ENCODE peak calls at places on chromosomes 1 and 21, in four cellular contexts. B is neuronal stem cell, G is H1, M is mesenchymal stem cell. N is an unnamed sample. For H3K36me3, the result is how much of the 10 kb centered on the place peaks cover.

GRCh38 chr21:44353200-44353970 is at the start of gene TRPM2:
- DNase-seq in B (no peak), G (no peak), M (no peak), N (peak)

GRCh38 chr1:20087668-20088067 is 17.7 kb downstream of the PLA2G5 start:
- DNase-seq in M (no peak), B (no peak), G (no peak), N (no peak)

GRCh38 chr1:230186003-230186863 is 119.2 kb downstream of the GALNT2 start:
- DNase-seq in M (peak), G (peak), B (no peak), N (peak)

GRCh38 chr1:115069626-115070308 is 19.5 kb downstream of the TSPAN2 start:
- DNase-seq in M (no peak), G (no peak), B (no peak), N (no peak)

GRCh38 chr1:86537928-86538695 is 8.8 kb upstream of the CLCA4 start:
- DNase-seq in B (no peak), G (no peak), M (peak), N (peak)

GRCh38 chr1:107594541-107594940 is 370.4 kb downstream of the VAV3 start:
- DNase-seq in G (no peak), M (no peak), B (no peak), N (peak)

GRCh38 chr1:233327938-233328660 is 575 bp downstream of the MAP3K21 start:
- DNase-seq in G (no peak), B (peak), M (peak), N (peak)

GRCh38 chr1:168291222-168291824 is 10.6 kb downstream of the TBX19 start:
- DNase-seq in G (no peak), M (peak), B (no peak), N (no peak)

GRCh38 chr1:37096523-37096922 is 62.2 kb upstream of the GRIK3 start:
- DNase-seq in B (no peak), M (no peak), G (peak), N (no peak)

GRCh38 chr1:44903261-44903660 is 60.2 kb upstream of the PTCH2 start:
- DNase-seq in M (no peak), B (no peak), G (no peak), N (no peak)

GRCh38 chr1:80882552-80882951 is 918.2 kb upstream of the ADGRL2 start:
- DNase-seq in M (peak), B (no peak), G (no peak), N (peak)

GRCh38 chr1:225529726-225530125 is 101.9 kb upstream of the LBR start:
- DNase-seq in B (no peak), M (no peak), G (no peak), N (no peak)

GRCh38 chr1:6354659-6355317 is 38.8 kb downstream of the ACOT7 start:
- DNase-seq in G (no peak), M (no peak), B (no peak), N (no peak)
- H3K27ac ChIP-seq in G (no peak), M (no peak), B (no peak), N (no peak)

DNA sequence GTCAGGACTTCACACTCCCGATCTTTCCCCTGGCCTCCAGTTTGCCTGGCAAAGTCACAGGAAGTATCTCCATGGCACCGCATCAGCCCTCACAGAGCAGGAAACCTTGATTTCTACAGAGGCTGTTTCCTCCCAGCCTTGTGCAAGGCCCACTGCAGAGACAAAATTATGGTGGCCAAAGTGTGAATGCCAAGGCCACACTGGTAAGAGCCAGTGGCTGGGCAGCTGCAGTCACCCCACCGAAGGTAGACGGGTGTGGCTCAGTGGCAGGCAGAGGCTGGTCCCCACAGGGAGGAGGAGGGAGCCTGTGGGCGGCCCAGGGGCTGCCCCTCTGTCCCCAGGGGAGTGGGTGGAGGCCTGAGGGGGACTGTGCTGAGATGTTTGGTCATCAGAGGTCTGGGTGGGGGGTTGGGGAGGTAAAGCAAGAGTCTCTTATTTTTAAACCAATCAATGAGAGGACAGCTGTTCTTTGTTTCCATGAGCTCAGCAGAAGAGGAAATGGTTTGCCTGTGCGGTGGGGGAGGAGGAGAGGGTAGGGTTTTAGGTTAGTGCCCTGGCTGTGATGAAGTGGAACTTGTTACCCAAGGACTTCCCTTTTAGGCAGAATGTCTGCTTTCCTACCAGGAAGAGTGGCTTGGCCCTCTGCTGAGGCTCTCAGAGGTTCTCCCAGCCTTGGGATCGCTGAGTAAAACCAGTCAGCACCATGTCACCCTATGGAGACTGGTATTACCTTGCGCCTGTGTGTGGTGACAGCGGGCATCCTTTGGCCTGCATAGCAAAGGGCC is 18.0 kb upstream of the BTG2 start:
- DNase-seq in M (peak), B (no peak), G (no peak), N (no peak)
- H2BK12ac ChIP-seq in M (peak), B (no peak), G (peak), N (peak)

GRCh38 chr1:24224086-24224485 is 37.0 kb upstream of the IFNLR1 start:
- DNase-seq in M (no peak), G (no peak), B (no peak), N (no peak)

GRCh38 chr1:24226754-24227153 is 39.7 kb upstream of the IFNLR1 start:
- DNase-seq in M (no peak), G (no peak), B (no peak), N (no peak)

GRCh38 chr1:24222008-24222407 is 34.9 kb upstream of the IFNLR1 start:
- DNase-seq in M (no peak), B (no peak), G (no peak), N (no peak)

GRCh38 chr1:24221246-24221645 is 34.2 kb upstream of the IFNLR1 start:
- DNase-seq in B (no peak), M (no peak), G (no peak), N (no peak)

GRCh38 chr1:24222778-24223177 is 35.7 kb upstream of the IFNLR1 start:
- DNase-seq in G (no peak), M (no peak), B (no peak), N (no peak)
- H3K36me3 ChIP-seq in G (under half), M (under half), B (under half), N (under half)

GRCh38 chr1:5813480-5813879 is 178.7 kb downstream of the NPHP4 start:
- DNase-seq in G (no peak), B (no peak), M (no peak), N (no peak)
- H3K27ac ChIP-seq in G (no peak), B (no peak), M (no peak), N (no peak)

GRCh38 chr1:1001057-1001630 is 1.2 kb upstream of the HES4 start:
- DNase-seq in M (no peak), G (no peak), B (no peak), N (no peak)
- H2BK12ac ChIP-seq in M (peak), G (no peak), B (peak), N (peak)

GRCh38 chr1:2633936-2634491 is 1.2 kb upstream of the MMEL1 start:
- DNase-seq in M (no peak), B (no peak), G (no peak), N (no peak)
- H3K36me3 ChIP-seq in M (under half), B (under half), G (under half), N (under half)

DNA sequence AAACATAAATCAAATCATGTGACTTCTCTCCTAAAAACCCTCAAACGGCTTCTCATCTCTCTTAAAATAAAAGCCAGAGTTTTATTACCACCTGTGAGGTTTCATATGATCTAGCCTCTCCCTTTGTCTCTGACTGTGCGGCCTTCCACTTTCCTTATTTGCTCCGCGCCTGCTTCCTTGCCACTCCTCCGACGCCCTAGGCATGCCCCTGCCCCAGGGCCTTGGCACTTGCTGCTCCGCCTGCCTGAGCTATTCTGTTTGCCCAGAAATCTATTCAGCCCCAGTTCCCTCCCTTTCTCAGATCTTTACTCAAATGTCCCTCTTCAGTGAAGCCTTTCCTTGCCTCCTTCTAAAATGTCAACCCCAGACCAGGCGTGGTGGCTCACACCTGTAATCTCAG is 57.5 kb upstream of the DISP3 start:
- DNase-seq in B (no peak), M (no peak), G (no peak), N (no peak)
- H3K27ac ChIP-seq in B (no peak), M (no peak), G (no peak), N (no peak)

GRCh38 chr1:244163861-244164562 is 112.9 kb downstream of the ZBTB18 start:
- DNase-seq in G (peak), M (peak), B (no peak), N (peak)

GRCh38 chr1:244161111-244161510 is 110.0 kb downstream of the ZBTB18 start:
- DNase-seq in M (no peak), B (no peak), G (no peak), N (no peak)

GRCh38 chr1:244165021-244165420 is 113.9 kb downstream of the ZBTB18 start:
- DNase-seq in M (no peak), G (no peak), B (no peak), N (no peak)

GRCh38 chr1:244164563-244164890 is 113.4 kb downstream of the ZBTB18 start:
- DNase-seq in G (no peak), M (no peak), B (no peak), N (no peak)

GRCh38 chr1:244163131-244163530 is 112.0 kb downstream of the ZBTB18 start:
- DNase-seq in B (no peak), G (no peak), M (peak), N (no peak)
- H2BK12ac ChIP-seq in B (no peak), G (peak), M (peak), N (peak)

GRCh38 chr1:179761296-179761695 is 18.2 kb downstream of the FAM163A start:
- DNase-seq in B (no peak), G (no peak), M (no peak), N (peak)
- H3K36me3 ChIP-seq in B (under half), G (under half), M (under half), N (under half)

DNA sequence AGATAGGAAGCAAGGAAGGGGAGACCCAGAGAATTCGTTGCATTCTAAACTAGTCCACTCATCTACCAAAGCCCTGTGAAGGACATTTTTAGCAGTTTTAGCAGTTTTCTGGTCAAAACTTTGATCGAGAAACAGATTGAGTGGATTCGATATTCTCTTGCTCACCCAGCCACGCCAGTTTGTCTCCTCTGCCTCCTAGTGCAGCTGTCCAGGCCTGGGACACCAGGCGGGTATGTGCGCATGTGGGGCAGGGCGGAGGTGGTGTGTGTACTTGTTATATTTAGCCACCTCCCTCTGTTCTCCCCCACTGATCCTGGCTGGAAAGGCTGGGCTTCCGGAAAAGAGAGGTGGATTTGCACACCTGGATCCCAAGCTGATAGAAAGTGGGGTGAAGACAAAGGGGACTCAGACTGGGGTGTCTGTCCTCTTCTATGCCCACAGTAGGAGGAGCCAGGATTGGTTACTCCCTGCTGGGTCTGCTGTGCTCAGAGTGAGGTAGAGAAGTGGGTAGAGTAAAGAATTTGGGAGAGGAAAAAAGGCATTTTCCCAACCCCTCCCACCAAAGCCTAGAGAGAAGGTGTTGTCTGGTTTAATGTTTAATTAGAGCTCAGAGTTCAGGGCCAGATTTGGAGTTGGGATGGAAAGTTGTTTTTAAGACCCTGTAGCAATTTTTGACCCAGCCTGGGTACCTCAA is 3.8 kb downstream of the LMNA start:
- DNase-seq in M (peak), B (no peak), G (no peak), N (peak)
- H3K27ac ChIP-seq in M (peak), B (no peak), G (no peak), N (peak)